ENCODE peak calls at places on chromosomes 13 and 19, in six cellular contexts. N is PC-9, C is thoracic aorta, M is BJ, D is AG04450, V is HFF-Myc. I is an unnamed sample.

GRCh38 chr19:45773384-45773783 is 4.3 kb upstream of the SIX5 start:
- DNase-seq in N (no peak), C (no peak), M (no peak), D (no peak), V (no peak), I (no peak)

GRCh38 chr19:47086280-47086679 is 27.3 kb downstream of the ZC3H4 start:
- DNase-seq in N (no peak), C (no peak), M (no peak), D (no peak), V (no peak), I (no peak)

GRCh38 chr13:110234532-110234931 is 72.4 kb downstream of the COL4A1 start:
- DNase-seq in N (no peak), C (no peak), M (no peak), D (no peak), V (no peak), I (no peak)

GRCh38 chr19:5706876-5707573 is 12.9 kb downstream of the LONP1 start:
- DNase-seq in N (no peak), C (no peak), M (no peak), D (no peak), V (no peak), I (no peak)

GRCh38 chr19:8352134-8352827 is 9.2 kb upstream of the KANK3 start:
- DNase-seq in N (no peak), C (no peak), M (no peak), D (no peak), V (no peak), I (no peak)

GRCh38 chr19:55581828-55582223 is 1.2 kb upstream of the ZNF579 start:
- DNase-seq in N (no peak), C (no peak), M (no peak), D (no peak), V (no peak), I (no peak)

GRCh38 chr13:107006646-107007045 is 438.7 kb upstream of the ARGLU1 start:
- DNase-seq in N (no peak), C (no peak), M (no peak), D (no peak), V (no peak), I (no peak)

GRCh38 chr19:41699968-41700323 is 8.5 kb upstream of the CEACAM5 start:
- DNase-seq in N (no peak), C (no peak), M (no peak), D (no peak), V (no peak), I (no peak)

GRCh38 chr19:23075031-23075733 is 41.6 kb upstream of the ZNF730 start:
- DNase-seq in N (peak), C (no peak), M (no peak), D (peak), V (peak), I (peak)

GRCh38 chr19:3970313-3970807 is 539 bp downstream of the DAPK3 start:
- DNase-seq in N (no peak), C (no peak), M (no peak), D (no peak), V (no peak), I (no peak)

GRCh38 chr13:26978081-26978860 is 193.3 kb downstream of the USP12 start:
- DNase-seq in N (no peak), C (no peak), M (no peak), D (no peak), V (no peak), I (no peak)

GRCh38 chr13:100517135-100517534 is 71.5 kb downstream of the GGACT start:
- DNase-seq in N (no peak), C (no peak), M (no peak), D (no peak), V (no peak), I (no peak)

GRCh38 chr19:7806234-7806633 is 23.8 kb upstream of the EVI5L start:
- DNase-seq in N (no peak), C (no peak), M (no peak), D (no peak), V (no peak), I (no peak)

GRCh38 chr13:39776439-39776838 is 121.0 kb downstream of the COG6 start:
- DNase-seq in N (no peak), C (no peak), M (peak), D (peak), V (peak), I (no peak)

GRCh38 chr13:33932765-33933406 is 114.9 kb downstream of the RFC3 start:
- DNase-seq in N (no peak), C (no peak), M (no peak), D (no peak), V (no peak), I (no peak)

GRCh38 chr19:1027953-1028902 is 1.8 kb downstream of the CNN2 start:
- DNase-seq in N (peak), C (no peak), M (peak), D (peak), V (peak), I (no peak)

GRCh38 chr19:11136400-11137101 is 19.0 kb downstream of the SPC24 start:
- DNase-seq in N (peak), C (no peak), M (no peak), D (no peak), V (no peak), I (no peak)

GRCh38 chr19:7386308-7386707 is 37.6 kb downstream of the ARHGEF18 start:
- DNase-seq in N (peak), C (no peak), M (no peak), D (no peak), V (no peak), I (no peak)

GRCh38 chr13:28059214-28059613 is 41.2 kb downstream of the FLT3 start:
- DNase-seq in N (no peak), C (no peak), M (no peak), D (no peak), V (no peak), I (no peak)

GRCh38 chr13:49952168-49952567 is 16.0 kb upstream of the SPRYD7 start:
- DNase-seq in N (no peak), C (no peak), M (no peak), D (no peak), V (no peak), I (no peak)

GRCh38 chr19:47507031-47507430 is 7.8 kb downstream of the NAPA start:
- DNase-seq in N (no peak), C (no peak), M (no peak), D (no peak), V (no peak), I (no peak)

GRCh38 chr13:30905932-30906383 is at the start of gene MEDAG:
- DNase-seq in N (no peak), C (peak), M (no peak), D (no peak), V (no peak), I (peak)

GRCh38 chr13:96223231-96223630 is 133.3 kb downstream of the HS6ST3 start:
- DNase-seq in N (no peak), C (no peak), M (no peak), D (no peak), V (no peak), I (no peak)

GRCh38 chr13:113657851-113658741 is at the start of gene ATP4B:
- DNase-seq in N (no peak), C (no peak), M (no peak), D (no peak), V (no peak), I (no peak)

GRCh38 chr19:56085571-56086275 is 35.4 kb downstream of the ZNF787 start:
- DNase-seq in N (no peak), C (no peak), M (no peak), D (no peak), V (no peak), I (no peak)

GRCh38 chr13:26656919-26657318 is 99.4 kb downstream of the WASF3 start:
- DNase-seq in N (no peak), C (no peak), M (no peak), D (peak), V (no peak), I (no peak)

GRCh38 chr19:12364391-12365093 is 941 bp downstream of the ZNF442 start:
- DNase-seq in N (no peak), C (no peak), M (no peak), D (no peak), V (no peak), I (peak)

GRCh38 chr19:12222980-12223630 is 60.2 kb downstream of the ZNF136 start:
- DNase-seq in N (no peak), C (no peak), M (no peak), D (no peak), V (no peak), I (no peak)

GRCh38 chr19:17300992-17301585 is 2.1 kb downstream of the ABHD8 start:
- DNase-seq in N (no peak), C (no peak), M (no peak), D (no peak), V (no peak), I (no peak)

GRCh38 chr19:14619404-14619803 is 36.5 kb downstream of the CLEC17A start:
- DNase-seq in N (no peak), C (no peak), M (no peak), D (no peak), V (no peak), I (no peak)

GRCh38 chr19:38545596-38545995 is 72.2 kb downstream of the MAP4K1 start:
- DNase-seq in N (no peak), C (no peak), M (no peak), D (no peak), V (no peak), I (no peak)

GRCh38 chr13:26051231-26052135 is at the start of gene SHISA2:
- DNase-seq in N (no peak), C (no peak), M (no peak), D (no peak), V (no peak), I (no peak)

GRCh38 chr13:74715718-74716117 is 581.5 kb upstream of the KLF12 start:
- DNase-seq in N (no peak), C (no peak), M (peak), D (no peak), V (no peak), I (no peak)

DNA sequence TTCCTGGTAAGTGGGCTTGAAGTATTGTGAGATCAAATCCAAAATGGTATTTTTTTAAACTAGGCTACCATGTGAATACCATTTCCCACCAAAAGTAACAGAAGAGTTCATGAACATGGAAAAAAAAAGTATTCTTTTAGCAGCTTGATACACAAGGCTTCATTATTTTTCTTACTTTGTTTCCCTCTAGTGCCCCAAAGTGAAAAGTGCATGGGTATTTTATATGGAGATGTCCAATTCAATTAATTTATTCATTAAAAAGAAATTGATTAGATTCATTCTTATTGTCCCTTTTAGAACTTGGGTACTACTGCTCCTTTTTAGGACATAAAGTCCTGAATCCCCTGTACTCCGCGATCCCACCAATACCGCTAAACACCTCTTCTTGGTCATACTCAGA is 28.6 kb upstream of the SCEL start:
- DNase-seq in N (no peak), C (no peak), M (no peak), D (no peak), V (no peak), I (no peak)
- TF ChIP-seq CTCF in N (peak), C (peak), M (no peak), D (peak), V (no peak), I (no peak)

DNA sequence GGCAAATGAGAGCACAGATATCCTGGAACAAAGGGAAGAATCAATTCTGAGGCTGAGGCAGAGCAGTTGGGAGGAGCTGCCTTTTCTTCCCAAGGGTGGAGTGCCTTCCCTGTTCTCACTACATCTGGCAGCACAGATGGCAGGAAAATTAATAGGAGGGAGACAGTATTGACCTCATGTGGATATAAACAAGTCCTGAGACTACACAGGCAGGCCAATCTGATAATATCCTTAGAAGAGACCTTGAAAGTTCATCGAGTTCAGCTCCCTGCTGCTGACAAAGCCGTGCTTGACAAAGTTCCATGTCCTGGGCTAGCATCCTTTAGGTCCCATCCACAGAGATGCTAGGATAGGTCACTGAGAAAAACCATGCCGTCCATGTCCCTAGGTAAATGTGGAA is 1451.5 kb downstream of the EFNB2 start:
- DNase-seq in N (no peak), C (no peak), M (no peak), D (no peak), V (no peak), I (no peak)
- TF ChIP-seq CTCF in N (no peak), C (no peak), M (no peak), D (no peak), V (no peak), I (no peak)

DNA sequence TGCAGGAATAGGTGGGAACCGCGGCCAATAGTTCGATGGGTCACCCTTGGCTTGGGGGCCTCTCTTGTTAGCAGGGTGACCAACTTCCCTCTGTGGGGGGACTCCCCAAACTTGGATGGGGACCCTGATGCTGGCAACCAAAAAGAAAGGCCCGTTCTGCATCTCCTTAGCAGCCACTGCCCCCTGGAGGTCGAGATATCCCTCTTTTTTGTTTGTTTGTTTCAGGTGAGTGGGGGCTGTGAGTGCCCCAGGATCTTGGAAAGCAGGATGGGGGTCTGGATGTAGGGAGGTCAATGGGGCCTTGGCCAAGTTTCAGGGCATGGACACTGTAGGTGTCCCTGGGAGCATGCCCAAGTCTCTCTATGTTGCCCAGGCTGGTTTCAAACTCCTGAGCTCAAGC is 7.7 kb upstream of the CRTC1 start:
- DNase-seq in N (peak), C (no peak), M (no peak), D (no peak), V (no peak), I (no peak)
- TF ChIP-seq CTCF in N (peak), C (no peak), M (peak), D (peak), V (peak), I (no peak)

GRCh38 chr13:78689011-78689410 is 30.1 kb upstream of the OBI1 start:
- DNase-seq in N (no peak), C (no peak), M (no peak), D (no peak), V (no peak), I (no peak)
- TF ChIP-seq CTCF in N (no peak), C (no peak), M (no peak), D (no peak), V (no peak), I (no peak)

GRCh38 chr19:40279120-40279551 is 6.0 kb downstream of the AKT2 start:
- DNase-seq in N (no peak), C (no peak), M (no peak), D (peak), V (no peak), I (no peak)
- TF ChIP-seq CTCF in N (no peak), C (no peak), M (peak), D (no peak), V (no peak), I (no peak)

DNA sequence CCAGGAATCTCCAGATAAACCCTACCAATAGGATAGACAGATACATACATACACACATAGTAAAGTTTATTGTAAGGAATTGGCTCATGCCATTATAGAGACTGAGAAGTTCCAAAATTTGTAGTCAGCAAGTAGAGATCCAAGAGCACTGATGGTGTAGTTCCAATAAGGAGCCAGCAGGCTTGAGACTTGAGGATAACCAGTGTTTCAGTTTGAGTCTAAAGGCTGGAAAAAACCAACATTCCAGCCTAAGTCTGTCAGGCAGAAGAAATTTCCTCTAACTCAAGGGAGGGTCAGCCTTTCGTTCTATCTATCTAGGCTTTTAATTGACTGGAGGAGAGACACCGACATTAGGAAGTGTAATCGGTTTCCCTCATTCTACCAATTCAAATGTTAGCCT is 110.2 kb upstream of the TSHZ3 start:
- DNase-seq in N (no peak), C (no peak), M (no peak), D (no peak), V (no peak), I (no peak)
- TF ChIP-seq CTCF in N (no peak), C (no peak), M (peak), D (peak), V (no peak), I (no peak)

GRCh38 chr13:41025518-41025917 is 6.4 kb upstream of the ELF1 start:
- DNase-seq in N (no peak), C (no peak), M (no peak), D (no peak), V (no peak), I (no peak)

GRCh38 chr13:41028051-41028450 is 8.9 kb upstream of the ELF1 start:
- DNase-seq in N (no peak), C (no peak), M (no peak), D (no peak), V (no peak), I (no peak)

GRCh38 chr13:41026806-41027205 is 7.7 kb upstream of the ELF1 start:
- DNase-seq in N (no peak), C (no peak), M (no peak), D (no peak), V (no peak), I (no peak)

GRCh38 chr13:41032646-41033396 is 13.7 kb upstream of the ELF1 start:
- DNase-seq in N (no peak), C (no peak), M (no peak), D (no peak), V (no peak), I (no peak)

DNA sequence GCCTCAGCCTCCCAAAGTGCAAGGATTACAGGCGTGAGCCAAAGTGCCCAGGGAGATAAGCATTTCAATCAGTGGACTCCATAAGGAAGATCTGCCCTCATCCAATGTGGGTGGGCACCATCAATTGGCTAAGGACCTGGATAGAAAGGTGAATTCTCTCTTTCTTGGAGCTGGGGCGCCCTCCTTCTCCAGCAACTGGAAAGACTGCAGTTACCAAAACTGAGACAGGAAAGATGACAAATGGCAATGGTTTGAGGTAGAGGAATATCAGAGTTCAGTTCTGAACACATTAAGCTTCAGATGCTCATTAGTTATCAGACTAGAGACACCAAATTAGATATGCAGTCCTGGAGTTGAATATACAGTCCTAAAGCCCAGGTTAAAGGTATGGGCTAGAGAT is 10.5 kb upstream of the ELF1 start:
- DNase-seq in N (no peak), C (no peak), M (no peak), D (no peak), V (no peak), I (no peak)
- TF ChIP-seq CTCF in N (no peak), C (no peak), M (no peak), D (no peak), V (peak), I (no peak)

GRCh38 chr13:104769520-104769919 is 1703.3 kb upstream of the SLC10A2 start:
- DNase-seq in N (no peak), C (no peak), M (no peak), D (no peak), V (no peak), I (no peak)
- TF ChIP-seq CTCF in N (no peak), C (no peak), M (no peak), D (no peak), V (no peak), I (no peak)

I was measured in omental fat pad.